ENCODE peak calls at places on chromosomes 5 and 9, in six cellular contexts. Z is activated CD8-positive, alpha-beta T cell treated with anti-CD3 and anti-CD28 coated beads for 36 hours; A is NCI-H1436; C is DMS 273 treated with DMSO at 0.1 percent for 48 hours; E is GM04504; Q is left ventricle myocardium superior. W is an unnamed sample.

GRCh38 chr5:40656766-40657165 is 22.9 kb upstream of the PTGER4 start:
- DNase-seq in Z (no peak), A (no peak), C (no peak), E (no peak), Q (no peak), W (no peak)

GRCh38 chr9:6938447-6938846 is 180.7 kb downstream of the KDM4C start:
- DNase-seq in Z (no peak), A (no peak), C (peak), E (peak), Q (no peak), W (peak)

GRCh38 chr9:89956907-89957306 is 352.1 kb downstream of the GADD45G start:
- DNase-seq in Z (no peak), A (no peak), C (no peak), E (no peak), Q (no peak), W (no peak)

GRCh38 chr5:133274597-133274935 is 222.8 kb downstream of the HSPA4 start:
- DNase-seq in Z (no peak), A (no peak), C (no peak), E (no peak), Q (no peak), W (no peak)

GRCh38 chr9:93954436-93955355 is at the start of gene BARX1:
- DNase-seq in Z (no peak), A (no peak), C (no peak), E (no peak), Q (no peak), W (no peak)

GRCh38 chr5:124330595-124330994 is 415.8 kb downstream of the ZNF608 start:
- DNase-seq in Z (no peak), A (no peak), C (no peak), E (no peak), Q (no peak), W (no peak)

GRCh38 chr5:80439213-80439612 is 31.3 kb downstream of the ZFYVE16 start:
- DNase-seq in Z (no peak), A (no peak), C (no peak), E (no peak), Q (no peak), W (no peak)

GRCh38 chr5:173513521-173513991 is 102.9 kb downstream of the BOD1 start:
- DNase-seq in Z (no peak), A (no peak), C (no peak), E (peak), Q (no peak), W (peak)

GRCh38 chr5:176692326-176692725 is 45.0 kb downstream of the TSPAN17 start:
- DNase-seq in Z (no peak), A (no peak), C (no peak), E (no peak), Q (no peak), W (no peak)

GRCh38 chr9:93297659-93298497 is 113.9 kb downstream of the WNK2 start:
- DNase-seq in Z (no peak), A (no peak), C (no peak), E (no peak), Q (no peak), W (no peak)

GRCh38 chr9:130235558-130236435 is 29.8 kb upstream of the HMCN2 start:
- DNase-seq in Z (peak), A (peak), C (no peak), E (no peak), Q (peak), W (no peak)

GRCh38 chr9:105053209-105053652 is 125.3 kb upstream of the ABCA1 start:
- DNase-seq in Z (peak), A (no peak), C (no peak), E (peak), Q (no peak), W (peak)

GRCh38 chr5:79075646-79076426 is 6.3 kb downstream of the BHMT2 start:
- DNase-seq in Z (no peak), A (no peak), C (no peak), E (no peak), Q (peak), W (no peak)

GRCh38 chr9:86126998-86127972 is 27.9 kb upstream of the GOLM1 start:
- DNase-seq in Z (peak), A (peak), C (peak), E (peak), Q (peak), W (peak)

GRCh38 chr9:127586537-127586936 is 25.5 kb upstream of the STXBP1 start:
- DNase-seq in Z (peak), A (peak), C (no peak), E (no peak), Q (peak), W (no peak)

GRCh38 chr9:115006660-115007059 is 76.3 kb upstream of the TNFSF8 start:
- DNase-seq in Z (peak), A (no peak), C (no peak), E (peak), Q (no peak), W (peak)

GRCh38 chr5:115842089-115842881 is 550 bp downstream of the AP3S1 start:
- DNase-seq in Z (peak), A (peak), C (peak), E (peak), Q (no peak), W (no peak)

GRCh38 chr9:85258823-85259370 is 482.9 kb downstream of the AGTPBP1 start:
- DNase-seq in Z (peak), A (peak), C (no peak), E (peak), Q (peak), W (peak)

GRCh38 chr5:88787856-88788255 is 95.1 kb downstream of the MEF2C start:
- DNase-seq in Z (no peak), A (no peak), C (no peak), E (no peak), Q (no peak), W (no peak)

GRCh38 chr5:116421080-116421629 is 153.5 kb downstream of the SEMA6A start:
- DNase-seq in Z (no peak), A (no peak), C (no peak), E (no peak), Q (no peak), W (no peak)

GRCh38 chr5:72178910-72179815 is 71.9 kb downstream of the MAP1B start:
- DNase-seq in Z (no peak), A (no peak), C (no peak), E (peak), Q (peak), W (peak)

GRCh38 chr9:109463924-109464625 is 34.0 kb downstream of the PTPN3 start:
- DNase-seq in Z (peak), A (no peak), C (no peak), E (no peak), Q (no peak), W (no peak)

W was measured in HS-5.